ENCODE peak calls at places on chromosomes 5 and 9, in four cellular contexts. B is sigmoid colon, Z is endodermal cell, Q is neural progenitor cell. M is an unnamed sample.

GRCh38 chr9:126777733-126778132 is 27.1 kb upstream of the ZBTB43 start:
- DNase-seq in B (no peak), Z (peak; percentile 88), Q (peak; percentile 37), M (no peak)

GRCh38 chr9:112852741-112853505 is 37.8 kb downstream of the SLC46A2 start:
- DNase-seq in B (no peak), Z (no peak), Q (no peak), M (no peak)

GRCh38 chr9:111038336-111039202 is at the start of gene LPAR1:
- DNase-seq in B (peak; percentile 81), Z (peak; percentile 88), Q (peak; percentile 89), M (no peak)

GRCh38 chr9:128150594-128151342 is 1.5 kb downstream of the LCN2 start:
- DNase-seq in B (no peak), Z (peak; percentile 90), Q (peak; percentile 69), M (no peak)

GRCh38 chr5:72955143-72955767 is 586 bp upstream of the FCHO2 start:
- DNase-seq in B (peak; percentile 91), Z (peak; percentile 88), Q (peak; percentile 74), M (peak; percentile 18)

GRCh38 chr9:99140685-99141314 is 35.9 kb downstream of the TGFBR1 start:
- DNase-seq in B (peak; percentile 78), Z (peak; percentile 80), Q (peak; percentile 79), M (no peak)

GRCh38 chr9:5574998-5575397 is 53.9 kb upstream of the RIC1 start:
- DNase-seq in B (no peak), Z (peak; percentile 52), Q (peak; percentile 9), M (no peak)

GRCh38 chr9:13049223-13049622 is 230.3 kb downstream of the MPDZ start:
- DNase-seq in B (no peak), Z (no peak), Q (peak; percentile 27), M (no peak)

GRCh38 chr9:35649431-35650340 is 1.0 kb downstream of the SIT1 start:
- DNase-seq in B (no peak), Z (no peak), Q (no peak), M (no peak)

GRCh38 chr9:3880851-3881250 is 355.1 kb upstream of the RFX3 start:
- DNase-seq in B (no peak), Z (no peak), Q (no peak), M (peak; percentile 72)

GRCh38 chr9:34986541-34987047 is 3.0 kb upstream of the DNAJB5 start:
- DNase-seq in B (no peak), Z (peak; percentile 57), Q (peak; percentile 58), M (no peak)

GRCh38 chr5:178674334-178674733 is 47.5 kb upstream of the CLK4 start:
- DNase-seq in B (no peak), Z (no peak), Q (no peak), M (no peak)

GRCh38 chr5:128196791-128197190 is 113.2 kb downstream of the SLC12A2 start:
- DNase-seq in B (no peak), Z (no peak), Q (no peak), M (no peak)

GRCh38 chr9:78005231-78006002 is 26.2 kb downstream of the GNAQ start:
- DNase-seq in B (no peak), Z (no peak), Q (peak; percentile 34), M (no peak)

GRCh38 chr9:78001946-78002731 is 29.5 kb downstream of the GNAQ start:
- DNase-seq in B (no peak), Z (no peak), Q (no peak), M (no peak)

GRCh38 chr9:78004478-78005229 is 27.0 kb downstream of the GNAQ start:
- DNase-seq in B (no peak), Z (no peak), Q (no peak), M (no peak)

GRCh38 chr9:78006734-78007133 is 24.9 kb downstream of the GNAQ start:
- DNase-seq in B (no peak), Z (no peak), Q (no peak), M (no peak)

GRCh38 chr9:78003730-78004129 is 27.9 kb downstream of the GNAQ start:
- DNase-seq in B (no peak), Z (no peak), Q (no peak), M (no peak)
- H3K4me3 ChIP-seq in B (no peak overlapping the region), Z (no peak overlapping the region), Q (no peak overlapping the region), M (no peak overlapping the region)

DNA sequence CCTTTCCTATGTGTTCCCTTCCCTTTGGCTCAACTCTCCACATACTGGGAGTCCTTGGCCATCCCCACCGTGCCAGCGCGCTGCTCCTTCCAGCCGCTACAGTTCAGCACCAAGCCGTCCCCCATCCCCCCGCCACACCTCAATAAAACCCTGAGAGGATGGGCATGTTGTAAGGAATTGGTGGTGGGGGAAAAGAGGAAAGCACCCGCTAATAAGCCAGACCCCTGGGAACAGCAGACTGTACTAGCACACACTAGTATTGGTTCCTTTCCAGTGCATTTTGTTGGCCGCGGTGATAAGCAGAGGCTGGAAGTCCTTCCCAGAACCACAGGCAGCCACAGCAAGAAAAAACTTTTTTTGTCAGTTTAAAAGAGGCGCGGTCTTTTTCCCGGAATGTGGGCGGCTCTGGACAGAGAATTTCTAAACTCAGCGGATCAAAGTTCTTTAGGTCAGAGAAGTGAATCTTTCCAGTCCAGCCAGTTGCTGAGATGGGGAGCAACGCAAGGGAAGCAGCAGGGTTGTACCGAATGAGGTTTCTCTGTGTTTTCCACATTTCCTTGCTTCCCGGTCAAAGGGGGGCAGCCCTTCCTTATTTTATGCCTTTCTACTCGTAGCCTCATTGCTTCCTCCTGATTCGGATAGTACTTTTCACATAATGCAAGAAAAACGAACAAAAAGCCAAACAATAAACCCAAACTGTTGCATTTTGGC is 2.1 kb downstream of the CHSY3 start:
- DNase-seq in B (peak; percentile 62), Z (peak; percentile 70), Q (peak; percentile 42), M (no peak)
- TF ChIP-seq CTCF in B (no peak), Z (no peak), Q (peak; percentile 7), M (peak; percentile 42)

GRCh38 chr5:159928122-159928960 is 12.1 kb downstream of the ADRA1B start:
- DNase-seq in B (no peak), Z (no peak), Q (no peak), M (no peak)
- H3K4me3 ChIP-seq in B (no peak overlapping the region), Z (no peak overlapping the region), Q (no peak overlapping the region), M (no peak overlapping the region)

GRCh38 chr5:32692066-32692746 is 18.9 kb upstream of the NPR3 start:
- DNase-seq in B (no peak), Z (no peak), Q (no peak), M (peak; percentile 66)
- TF ChIP-seq CTCF in B (no peak), Z (no peak), Q (no peak), M (no peak)